ENCODE peak calls at places on chromosomes 1 and 21, in five cellular contexts. F is GM23338, O is AG09319, B is psoas muscle, L is astrocyte of the cerebellum. W is an unnamed sample.

GRCh38 chr21:44199448-44199847 is 41.3 kb downstream of the ICOSLG start:
- DNase-seq in B (no peak), F (peak), O (no peak), L (no peak), W (no peak)

GRCh38 chr1:223230161-223230881 is 87.3 kb upstream of the TLR5 start:
- DNase-seq in O (peak), B (no peak), F (no peak), L (peak), W (no peak)

GRCh38 chr1:93108335-93108734 is 29.3 kb downstream of the MTF2 start:
- DNase-seq in L (no peak), F (no peak), O (no peak), B (no peak), W (no peak)

GRCh38 chr1:82094136-82094535 is 293.4 kb downstream of the ADGRL2 start:
- DNase-seq in O (no peak), L (no peak), B (no peak), F (no peak), W (no peak)

GRCh38 chr1:234111458-234112142 is 207.1 kb downstream of the SLC35F3 start:
- DNase-seq in O (no peak), F (peak), B (no peak), L (no peak), W (no peak)

GRCh38 chr21:31267644-31268043 is 76.4 kb downstream of the TIAM1 start:
- DNase-seq in F (no peak), B (no peak), L (no peak), O (no peak), W (no peak)

GRCh38 chr1:97864615-97865014 is 56.2 kb downstream of the DPYD start:
- DNase-seq in B (no peak), L (no peak), F (no peak), O (no peak), W (no peak)

GRCh38 chr1:5992814-5993552 is 758 bp upstream of the NPHP4 start:
- DNase-seq in O (no peak), L (no peak), B (no peak), F (peak), W (peak)

GRCh38 chr1:29303201-29304024 is 67.1 kb downstream of the PTPRU start:
- DNase-seq in L (no peak), B (no peak), O (no peak), F (peak), W (no peak)

GRCh38 chr1:16013220-16013907 is 4.5 kb downstream of the HSPB7 start:
- DNase-seq in F (peak), B (peak), O (no peak), L (peak), W (peak)

GRCh38 chr1:160169553-160170399 is 18.4 kb downstream of the ATP1A4 start:
- DNase-seq in B (no peak), L (peak), O (no peak), F (peak), W (peak)

GRCh38 chr1:109786531-109787021 is 22.9 kb upstream of the EPS8L3 start:
- DNase-seq in F (no peak), B (no peak), L (no peak), O (no peak), W (no peak)

GRCh38 chr21:35036521-35037383 is 12.3 kb downstream of the RUNX1 start:
- DNase-seq in O (no peak), F (no peak), B (no peak), L (no peak), W (no peak)

GRCh38 chr1:25543425-25544242 is at the start of gene LDLRAP1:
- DNase-seq in L (peak), B (peak), O (no peak), F (peak), W (peak)

GRCh38 chr1:198837276-198838021 is 198.6 kb downstream of the PTPRC start:
- DNase-seq in L (no peak), F (no peak), B (no peak), O (no peak), W (peak)

GRCh38 chr1:117838911-117839310 is 90.5 kb downstream of the GDAP2 start:
- DNase-seq in O (no peak), L (no peak), B (no peak), F (no peak), W (no peak)

GRCh38 chr1:6483761-6484117 is 7.7 kb downstream of the PLEKHG5 start:
- DNase-seq in O (no peak), L (no peak), F (no peak), B (no peak), W (no peak)

GRCh38 chr1:54835970-54836369 is 34.8 kb upstream of the TTC22 start:
- DNase-seq in O (no peak), L (no peak), B (no peak), F (no peak), W (no peak)

GRCh38 chr1:96183928-96184327 is 537.7 kb upstream of the PTBP2 start:
- DNase-seq in B (no peak), L (no peak), O (no peak), F (peak), W (no peak)

GRCh38 chr21:28699591-28700259 is 293.0 kb downstream of the LTN1 start:
- DNase-seq in O (no peak), L (no peak), B (no peak), F (no peak), W (no peak)

GRCh38 chr21:17270234-17270633 is 242.6 kb upstream of the CXADR start:
- DNase-seq in O (peak), F (peak), L (peak), B (peak), W (no peak)

GRCh38 chr1:93625582-93626327 is 55.9 kb downstream of the BCAR3 start:
- DNase-seq in B (no peak), L (peak), O (no peak), F (no peak), W (no peak)

GRCh38 chr1:194600716-194601115 is 1414.3 kb upstream of the B3GALT2 start:
- DNase-seq in O (no peak), B (no peak), F (no peak), L (no peak), W (no peak)

GRCh38 chr21:33901421-33902288 is 13.9 kb downstream of the ATP5PO start:
- DNase-seq in F (peak), B (peak), L (peak), O (no peak), W (no peak)

GRCh38 chr1:107326823-107327445 is 186.1 kb downstream of the NTNG1 start:
- DNase-seq in B (no peak), F (no peak), L (no peak), O (no peak), W (no peak)

DNA sequence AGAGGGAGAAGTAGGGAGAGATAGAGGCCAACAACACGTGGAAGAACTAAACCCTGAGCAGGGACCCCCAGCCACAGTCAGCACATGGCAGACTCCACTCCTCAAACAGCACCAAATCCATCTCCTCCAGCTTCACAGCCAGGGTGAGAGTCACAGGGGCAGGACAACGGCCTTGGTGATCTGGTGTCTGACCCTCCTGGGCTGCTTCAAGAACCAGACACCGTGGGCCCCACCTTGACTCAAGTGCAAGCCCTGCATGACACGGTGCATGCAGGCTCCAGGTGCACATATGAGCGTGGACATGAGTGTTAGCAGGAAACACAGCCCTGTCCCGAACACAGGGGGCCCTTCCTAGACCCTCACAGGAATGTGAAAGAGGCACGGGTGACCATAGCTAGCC is 21.9 kb downstream of the S100A7 start:
- DNase-seq in O (no peak), F (no peak), L (no peak), B (no peak), W (no peak)
- TF ChIP-seq CTCF in O (no peak), F (no peak), L (no peak), B (no peak), W (no peak)

GRCh38 chr1:51283977-51284376 is 46.4 kb downstream of the TTC39A start:
- DNase-seq in L (no peak), O (no peak), B (no peak), F (no peak), W (no peak)
- TF ChIP-seq CTCF in L (no peak), O (no peak), B (no peak), F (no peak), W (no peak)

DNA sequence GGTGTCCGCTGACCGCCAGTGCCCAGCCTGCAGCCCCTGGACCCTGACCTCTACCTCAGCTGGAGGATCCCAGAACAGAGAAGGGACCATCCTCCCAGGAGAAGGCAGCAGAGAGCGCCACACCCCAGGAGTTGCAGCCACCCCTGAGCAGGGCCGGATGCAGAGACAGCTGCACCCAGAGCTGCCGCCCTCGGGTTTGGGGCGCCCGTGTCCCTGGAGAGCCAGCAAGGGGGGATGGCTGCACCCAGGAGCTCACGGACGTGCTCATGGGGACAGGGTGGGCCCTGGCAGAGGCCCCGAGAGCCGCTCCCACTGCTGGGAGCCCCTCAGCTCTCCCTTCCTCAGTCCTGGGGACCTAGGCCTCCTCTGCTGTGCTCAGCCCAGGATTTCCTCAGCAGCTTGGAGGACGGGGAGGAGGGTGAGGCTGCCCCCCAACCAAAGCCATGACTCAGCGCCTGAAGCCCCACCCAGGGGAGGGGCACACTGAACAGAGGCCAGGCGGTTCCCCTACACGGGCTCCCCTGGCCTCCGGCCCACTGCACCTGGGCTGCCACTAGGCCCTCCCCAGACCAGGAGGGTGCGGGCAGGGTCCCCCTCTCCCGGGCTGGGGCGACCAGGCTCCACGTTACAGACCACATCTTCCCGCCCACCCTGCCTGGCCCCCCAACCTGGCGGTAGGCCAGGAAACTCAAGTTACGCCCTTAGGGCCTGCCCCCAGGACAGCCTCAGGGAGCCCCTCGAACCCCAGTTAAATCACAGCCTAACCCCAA is 2.2 kb downstream of the ACAP3 start:
- DNase-seq in L (peak), B (peak), F (no peak), O (peak), W (peak)
- TF ChIP-seq CTCF in L (no peak), B (no peak), F (no peak), O (no peak), W (peak)

GRCh38 chr1:153548722-153549695 is at the start of gene S100A3:
- DNase-seq in F (no peak), O (no peak), B (peak), L (no peak), W (no peak)
- TF ChIP-seq CTCF in F (no peak), O (peak), B (no peak), L (no peak), W (no peak)

GRCh38 chr1:228455715-228456114 is 31.5 kb upstream of the RNF187 start:
- DNase-seq in O (no peak), B (no peak), F (no peak), L (no peak), W (no peak)
- TF ChIP-seq CTCF in O (peak), B (no peak), F (peak), L (peak), W (peak)

GRCh38 chr1:30340934-30341333 is 382.5 kb downstream of the MATN1 start:
- DNase-seq in B (no peak), O (no peak), L (no peak), F (no peak), W (no peak)
- TF ChIP-seq CTCF in B (no peak), O (no peak), L (peak), F (peak), W (no peak)

GRCh38 chr1:112387807-112388206 is 8.2 kb upstream of the CTTNBP2NL start:
- DNase-seq in O (no peak), L (no peak), B (no peak), F (no peak), W (no peak)
- TF ChIP-seq CTCF in O (no peak), L (no peak), B (no peak), F (no peak), W (no peak)

GRCh38 chr1:26582053-26582835 is 52.7 kb downstream of the RPS6KA1 start:
- DNase-seq in F (no peak), L (no peak), O (no peak), B (no peak), W (no peak)

GRCh38 chr1:26582836-26583460 is 53.4 kb downstream of the RPS6KA1 start:
- DNase-seq in F (no peak), B (peak), L (no peak), O (peak), W (peak)

GRCh38 chr1:26581287-26581651 is 51.7 kb downstream of the RPS6KA1 start:
- DNase-seq in F (no peak), B (no peak), L (no peak), O (no peak), W (no peak)

GRCh38 chr1:26580116-26580515 is 50.6 kb downstream of the RPS6KA1 start:
- DNase-seq in B (no peak), L (no peak), O (no peak), F (no peak), W (no peak)

GRCh38 chr1:26584022-26584485 is 54.5 kb downstream of the RPS6KA1 start:
- DNase-seq in O (no peak), B (no peak), L (no peak), F (peak), W (peak)
- TF ChIP-seq CTCF in O (peak), B (no peak), L (no peak), F (peak), W (peak)

GRCh38 chr1:87120779-87121178 is 206.3 kb downstream of the HS2ST1 start:
- DNase-seq in O (no peak), L (no peak), F (peak), B (no peak), W (no peak)
- TF ChIP-seq CTCF in O (peak), L (peak), F (peak), B (no peak), W (peak)

W was measured in GM13977.